ENCODE peak calls at places on chromosomes 6 and 20, in nine cellular contexts. O, A, M, H, S, Y, U, Z and X are unnamed samples. For H3K36me3, the result is how much of the 10 kb centered on the place peaks cover.

GRCh38 chr6:5525209-5525608 is 263.9 kb downstream of the FARS2 start:
- DNase-seq in O (no peak), A (no peak), M (no peak), H (no peak), S (peak), Y (no peak), U (no peak), Z (no peak), X (peak)

GRCh38 chr6:154950979-154951378 is 44.1 kb upstream of the TIAM2 start:
- DNase-seq in O (no peak), A (no peak), M (no peak), H (no peak), S (no peak), Y (peak), U (no peak), Z (no peak), X (no peak)

GRCh38 chr6:120005292-120005976 is 655.9 kb upstream of the MAN1A1 start:
- DNase-seq in O (no peak), A (no peak), M (no peak), H (peak), S (no peak), Y (no peak), U (peak), Z (no peak), X (peak)

GRCh38 chr6:71291991-71292390 is 3.4 kb downstream of the OGFRL1 start:
- DNase-seq in O (no peak), A (no peak), M (no peak), H (no peak), S (no peak), Y (no peak), U (no peak), Z (no peak), X (peak)

GRCh38 chr6:25150031-25150430 is 129.1 kb upstream of the CARMIL1 start:
- DNase-seq in O (no peak), A (no peak), M (no peak), H (no peak), S (no peak), Y (no peak), U (no peak), Z (no peak), X (no peak)

GRCh38 chr20:1374246-1374645 is 18.6 kb downstream of the FKBP1A start:
- DNase-seq in O (no peak), A (no peak), M (no peak), H (no peak), S (no peak), Y (no peak), U (no peak), Z (no peak), X (no peak)

GRCh38 chr20:62472020-62472342 is 3.8 kb downstream of the GATA5 start:
- DNase-seq in O (no peak), A (no peak), M (no peak), H (no peak), S (no peak), Y (no peak), U (no peak), Z (no peak), X (no peak)

GRCh38 chr6:145235207-145235606 is 500.1 kb downstream of the EPM2A start:
- DNase-seq in O (no peak), A (peak), M (no peak), H (no peak), S (no peak), Y (no peak), U (no peak), Z (no peak), X (no peak)

GRCh38 chr6:163490826-163491577 is 76.5 kb downstream of the QKI start:
- DNase-seq in O (no peak), A (peak), M (peak), H (peak), S (peak), Y (no peak), U (no peak), Z (no peak), X (peak)

GRCh38 chr6:80143312-80143960 is 37.0 kb downstream of the BCKDHB start:
- DNase-seq in O (peak), A (peak), M (no peak), H (no peak), S (peak), Y (no peak), U (peak), Z (no peak), X (peak)

GRCh38 chr20:63947638-63948456 is 8.4 kb downstream of the UCKL1 start:
- DNase-seq in O (no peak), A (no peak), M (no peak), H (no peak), S (no peak), Y (no peak), U (no peak), Z (no peak), X (no peak)

GRCh38 chr6:4460595-4461475 is 315.4 kb upstream of the CDYL start:
- DNase-seq in O (no peak), A (no peak), M (peak), H (no peak), S (peak), Y (no peak), U (no peak), Z (no peak), X (peak)

GRCh38 chr6:24004659-24005058 is 121.4 kb upstream of the NRSN1 start:
- DNase-seq in O (no peak), A (no peak), M (no peak), H (no peak), S (no peak), Y (no peak), U (no peak), Z (no peak), X (no peak)

GRCh38 chr6:70151616-70152015 is 151.3 kb downstream of the COL9A1 start:
- DNase-seq in O (no peak), A (no peak), M (no peak), H (no peak), S (no peak), Y (no peak), U (no peak), Z (no peak), X (peak)

GRCh38 chr20:46631212-46631869 is 19.9 kb downstream of the SLC13A3 start:
- DNase-seq in O (no peak), A (peak), M (peak), H (no peak), S (peak), Y (no peak), U (no peak), Z (no peak), X (peak)

GRCh38 chr20:9889270-9889981 is 50.5 kb upstream of the PAK5 start:
- DNase-seq in O (no peak), A (no peak), M (no peak), H (no peak), S (no peak), Y (no peak), U (no peak), Z (peak), X (no peak)

GRCh38 chr6:123803862-123804681 is at the start of gene NKAIN2:
- DNase-seq in O (no peak), A (no peak), M (peak), H (peak), S (peak), Y (no peak), U (no peak), Z (peak), X (no peak)

GRCh38 chr20:40706977-40707582 is 18.0 kb upstream of the MAFB start:
- DNase-seq in O (peak), A (peak), M (peak), H (peak), S (peak), Y (peak), U (no peak), Z (no peak), X (peak)

GRCh38 chr6:136761227-136761922 is 30.9 kb downstream of the MAP3K5 start:
- DNase-seq in O (no peak), A (no peak), M (no peak), H (no peak), S (no peak), Y (peak), U (peak), Z (peak), X (peak)

GRCh38 chr6:710601-711571 is 17.9 kb upstream of the EXOC2 start:
- DNase-seq in O (no peak), A (peak), M (peak), H (peak), S (peak), Y (peak), U (peak), Z (peak), X (peak)

DNA sequence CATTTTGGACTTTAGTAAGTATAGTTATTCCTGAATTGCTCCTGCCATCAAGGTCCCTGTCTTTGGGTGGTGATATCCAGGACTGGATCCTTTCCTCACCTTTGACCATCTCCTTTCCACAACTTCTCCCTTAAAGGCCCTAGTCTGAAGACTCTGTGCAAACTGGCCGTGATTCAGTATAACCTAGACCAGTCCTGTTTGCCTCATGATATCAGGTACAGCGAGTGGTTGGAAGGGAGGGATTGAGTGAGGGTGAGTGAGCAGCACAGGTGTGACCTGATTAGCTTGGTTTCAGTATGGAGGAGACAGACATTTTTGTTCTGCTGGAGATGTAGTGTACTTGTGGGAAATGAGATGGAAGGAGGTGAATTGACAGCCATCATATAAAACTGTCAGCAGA is 2.3 kb upstream of the RRP36 start:
- DNase-seq in O (no peak), A (no peak), M (no peak), H (no peak), S (no peak), Y (no peak), U (no peak), Z (no peak), X (no peak)
- TF ChIP-seq EZH2phosphoT487 in O (no peak), A (no peak), M (no peak), H (no peak), S (no peak), Y (no peak), U (no peak), Z (no peak), X (no peak)

GRCh38 chr6:68128211-68128610 is 506.9 kb upstream of the ADGRB3 start:
- DNase-seq in O (no peak), A (no peak), M (no peak), H (no peak), S (no peak), Y (no peak), U (no peak), Z (no peak), X (no peak)

GRCh38 chr6:68127066-68127465 is 508.0 kb upstream of the ADGRB3 start:
- DNase-seq in O (no peak), A (no peak), M (no peak), H (no peak), S (no peak), Y (no peak), U (no peak), Z (no peak), X (no peak)

GRCh38 chr6:68122032-68122431 is 513.0 kb upstream of the ADGRB3 start:
- DNase-seq in O (no peak), A (no peak), M (no peak), H (peak), S (no peak), Y (no peak), U (no peak), Z (no peak), X (no peak)

GRCh38 chr6:68126089-68126749 is 508.9 kb upstream of the ADGRB3 start:
- DNase-seq in O (no peak), A (no peak), M (no peak), H (no peak), S (no peak), Y (no peak), U (no peak), Z (no peak), X (no peak)
- H3K36me3 ChIP-seq in O (under half), A (under half), M (under half), H (under half), S (under half), Y (under half), U (under half), Z (under half), X (under half)

DNA sequence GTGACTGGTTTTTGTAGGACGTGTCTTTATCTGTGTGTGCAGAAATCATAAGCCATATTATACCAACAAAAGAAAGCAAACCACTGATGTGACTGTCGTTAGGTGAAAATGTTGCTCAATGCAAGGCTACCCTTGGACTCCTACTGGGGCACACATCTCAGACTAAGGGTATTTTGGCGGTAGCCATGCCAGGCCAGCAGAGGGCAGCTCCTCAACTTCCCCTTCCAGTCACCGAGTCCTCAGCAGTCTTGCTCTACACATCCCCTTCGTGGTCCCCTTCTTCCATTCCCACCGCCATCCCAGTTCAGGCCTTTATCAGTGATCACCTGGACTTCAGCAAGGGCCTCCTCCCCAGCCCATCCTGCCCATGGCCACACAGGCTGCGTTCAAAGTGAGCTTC is 113.7 kb upstream of the GGTLC1 start:
- DNase-seq in O (no peak), A (peak), M (peak), H (peak), S (no peak), Y (peak), U (no peak), Z (peak), X (no peak)
- TF ChIP-seq EZH2phosphoT487 in O (no peak), A (no peak), M (no peak), H (no peak), S (no peak), Y (no peak), U (no peak), Z (no peak), X (no peak)

DNA sequence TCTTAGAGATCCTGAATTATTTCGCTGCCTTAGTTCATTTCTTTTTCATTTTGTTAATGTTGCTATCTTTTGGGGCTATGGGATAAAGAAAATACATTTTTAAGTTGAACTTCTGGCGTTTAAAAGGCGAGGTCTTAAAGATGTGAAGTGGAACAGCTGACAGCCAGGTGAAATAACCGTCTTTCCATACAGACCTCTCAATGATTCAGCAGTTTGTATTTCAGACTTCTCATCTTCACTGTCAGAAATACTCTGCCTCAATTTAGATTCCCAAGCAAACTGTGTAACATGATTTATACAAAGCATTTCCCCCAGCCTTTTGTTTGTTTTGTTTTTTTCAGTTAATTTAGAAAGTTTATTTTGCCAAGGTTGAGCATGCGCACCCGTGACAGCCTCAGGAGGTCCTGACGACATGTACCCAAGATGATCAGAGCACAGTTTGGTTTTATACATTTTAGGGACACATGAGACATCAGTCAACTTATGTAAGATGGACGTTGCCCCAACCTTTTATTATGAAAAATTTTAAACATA is 40.0 kb downstream of the SLC9A8 start:
- DNase-seq in O (no peak), A (no peak), M (no peak), H (no peak), S (no peak), Y (no peak), U (no peak), Z (no peak), X (no peak)
- H3K36me3 ChIP-seq in O (under half), A (under half), M (under half), H (under half), S (under half), Y (half or more), U (under half), Z (under half), X (under half)

GRCh38 chr6:169292340-169293124 is 38.9 kb upstream of the THBS2 start:
- DNase-seq in O (peak), A (peak), M (no peak), H (no peak), S (peak), Y (no peak), U (no peak), Z (no peak), X (peak)
- TF ChIP-seq EZH2phosphoT487 in O (no peak), A (no peak), M (no peak), H (no peak), S (no peak), Y (no peak), U (no peak), Z (no peak), X (no peak)

GRCh38 chr20:49097159-49097558 is 51.0 kb downstream of the CSE1L start:
- DNase-seq in O (no peak), A (no peak), M (no peak), H (no peak), S (no peak), Y (no peak), U (no peak), Z (no peak), X (no peak)
- H3K36me3 ChIP-seq in O (half or more), A (half or more), M (under half), H (half or more), S (under half), Y (half or more), U (half or more), Z (under half), X (under half)

GRCh38 chr6:11888725-11889124 is 110.1 kb upstream of the ADTRP start:
- DNase-seq in O (no peak), A (no peak), M (no peak), H (no peak), S (no peak), Y (no peak), U (no peak), Z (no peak), X (no peak)

GRCh38 chr6:11890849-11891248 is 112.2 kb upstream of the ADTRP start:
- DNase-seq in O (no peak), A (peak), M (no peak), H (no peak), S (no peak), Y (no peak), U (no peak), Z (no peak), X (peak)

GRCh38 chr6:11890209-11890608 is 111.6 kb upstream of the ADTRP start:
- DNase-seq in O (no peak), A (no peak), M (no peak), H (no peak), S (no peak), Y (no peak), U (no peak), Z (no peak), X (no peak)

GRCh38 chr6:11891547-11891946 is 112.9 kb upstream of the ADTRP start:
- DNase-seq in O (no peak), A (no peak), M (no peak), H (no peak), S (no peak), Y (no peak), U (no peak), Z (no peak), X (no peak)

GRCh38 chr6:11889574-11889973 is 111.0 kb upstream of the ADTRP start:
- DNase-seq in O (no peak), A (peak), M (no peak), H (no peak), S (no peak), Y (no peak), U (no peak), Z (no peak), X (no peak)
- TF ChIP-seq EZH2phosphoT487 in O (no peak), A (no peak), M (no peak), H (no peak), S (no peak), Y (no peak), U (no peak), Z (no peak), X (no peak)

DNA sequence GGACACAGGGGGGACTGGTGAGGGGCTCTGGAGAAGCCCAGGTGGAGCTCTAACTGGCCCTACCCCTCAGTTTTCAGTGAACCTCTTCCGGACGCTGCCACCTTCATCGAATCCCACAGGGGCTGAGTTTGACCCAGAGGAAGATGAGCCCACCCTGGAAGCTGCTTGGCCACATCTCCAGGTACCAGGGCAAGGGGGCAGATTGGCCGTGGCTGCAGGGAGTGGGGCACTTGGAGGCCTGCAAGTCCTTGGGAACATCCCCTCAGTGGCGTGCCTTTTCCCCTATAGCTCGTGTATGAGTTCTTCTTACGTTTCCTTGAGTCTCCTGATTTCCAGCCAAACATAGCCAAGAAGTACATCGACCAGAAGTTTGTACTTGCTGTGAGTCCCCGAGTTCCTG is 6.6 kb downstream of the MEA1 start:
- DNase-seq in O (no peak), A (no peak), M (no peak), H (no peak), S (no peak), Y (no peak), U (no peak), Z (no peak), X (no peak)
- H3K36me3 ChIP-seq in O (under half), A (under half), M (under half), H (under half), S (under half), Y (half or more), U (under half), Z (under half), X (under half)